ENCODE peak calls at places on chromosomes 4 and X, in six cellular contexts. J, I, W, Y, R and L are unnamed samples.
A peak's percentile ranks its signal among the peaks of the same experiment; 100 is the strongest.

GRCh38 chr4:24598025-24598424 is 13.7 kb upstream of the DHX15 start:
- DNase-seq in J (peak; percentile 58), I (no peak), R (no peak), Y (peak; percentile 60), W (no peak), L (peak; percentile 97)

GRCh38 chr4:139256349-139256748 is 23.7 kb downstream of the MGARP start:
- DNase-seq in Y (no peak), R (no peak), W (no peak), J (no peak), I (no peak), L (no peak)

GRCh38 chr4:8766610-8767009 is 105.0 kb downstream of the HMX1 start:
- DNase-seq in W (no peak), R (no peak), Y (no peak), I (no peak), J (no peak), L (no peak)

GRCh38 chr4:84502333-84502954 is 3.4 kb upstream of the NKX6-1 start:
- DNase-seq in W (no peak), Y (no peak), I (no peak), J (no peak), R (no peak), L (no peak)

GRCh38 chrX:2243913-2244460 is 256.8 kb downstream of the DHRSX start:
- DNase-seq in J (no peak), I (no peak), W (no peak), R (no peak), Y (no peak), L (no peak)

GRCh38 chr4:163790231-163790630 is 295.7 kb downstream of the TMA16 start:
- DNase-seq in J (no peak), Y (no peak), R (no peak), I (no peak), W (no peak), L (no peak)

GRCh38 chrX:120559799-120560198 is 963 bp downstream of the CUL4B start:
- DNase-seq in R (no peak), Y (no peak), W (no peak), I (no peak), J (no peak), L (no peak)

GRCh38 chr4:10461091-10461849 is 4.0 kb upstream of the ZNF518B start:
- DNase-seq in J (no peak), W (peak; percentile 92), I (peak; percentile 86), R (peak; percentile 85), Y (no peak), L (peak; percentile 71)

GRCh38 chrX:101803451-101803850 is 128.4 kb downstream of the ZMAT1 start:
- DNase-seq in R (no peak), Y (no peak), I (no peak), J (no peak), W (no peak), L (no peak)

GRCh38 chr4:23458061-23458460 is 431.8 kb downstream of the PPARGC1A start:
- DNase-seq in Y (no peak), J (no peak), R (no peak), W (no peak), I (no peak), L (no peak)

GRCh38 chr4:54541426-54542118 is 116.2 kb upstream of the KIT start:
- DNase-seq in I (no peak), W (no peak), R (peak; percentile 54), Y (no peak), J (no peak), L (no peak)

GRCh38 chr4:170014359-170015008 is 11.7 kb downstream of the MFAP3L start:
- DNase-seq in J (no peak), Y (no peak), R (no peak), I (no peak), W (peak; percentile 11), L (no peak)

GRCh38 chr4:17055788-17056187 is 157.3 kb upstream of the LDB2 start:
- DNase-seq in Y (no peak), R (no peak), I (no peak), W (no peak), J (no peak), L (no peak)

GRCh38 chrX:78527263-78527662 is 131.9 kb downstream of the RTL3 start:
- DNase-seq in Y (no peak), R (no peak), J (no peak), I (no peak), W (no peak), L (no peak)

GRCh38 chrX:17377047-17377692 is 2.2 kb downstream of the NHS start:
- DNase-seq in I (peak; percentile 48), J (peak; percentile 40), Y (no peak), R (no peak), W (peak; percentile 46), L (no peak)

GRCh38 chr4:93828332-93828829 is at the start of gene ATOH1:
- DNase-seq in R (peak; percentile 13), I (no peak), J (peak; percentile 15), W (peak; percentile 76), Y (no peak), L (peak; percentile 23)

GRCh38 chr4:39365360-39365759 is 802 bp downstream of the RFC1 start:
- DNase-seq in J (no peak), R (no peak), I (no peak), W (no peak), Y (no peak), L (no peak)

GRCh38 chrX:129749069-129749468 is 10.3 kb downstream of the XPNPEP2 start:
- DNase-seq in I (no peak), R (no peak), W (no peak), J (no peak), Y (no peak), L (no peak)

GRCh38 chr4:88211473-88212252 is 53.2 kb upstream of the ABCG2 start:
- DNase-seq in R (peak; percentile 33), I (peak; percentile 68), Y (peak; percentile 52), J (peak; percentile 47), W (peak; percentile 45), L (peak; percentile 64)

GRCh38 chr4:4594531-4594930 is 52.7 kb upstream of the STX18 start:
- DNase-seq in Y (no peak), W (no peak), J (no peak), I (no peak), R (no peak), L (no peak)

GRCh38 chr4:178174756-178175155 is 732.5 kb upstream of the AGA start:
- DNase-seq in Y (no peak), W (no peak), I (no peak), R (no peak), J (no peak), L (no peak)

GRCh38 chr4:75726577-75726976 is 2.2 kb downstream of the USO1 start:
- DNase-seq in I (peak; percentile 22), J (no peak), W (no peak), R (no peak), Y (no peak), L (no peak)

GRCh38 chr4:19429684-19430083 is 822.0 kb upstream of the SLIT2 start:
- DNase-seq in J (no peak), W (no peak), R (no peak), I (no peak), Y (no peak), L (no peak)

GRCh38 chr4:151256134-151256533 is 20.8 kb upstream of the PRSS48 start:
- DNase-seq in I (no peak), Y (peak; percentile 26), R (no peak), W (no peak), J (no peak), L (no peak)

GRCh38 chrX:46179748-46180147 is 365.5 kb downstream of the ZNF674 start:
- DNase-seq in Y (no peak), R (no peak), I (no peak), W (no peak), J (peak; percentile 36), L (no peak)

DNA sequence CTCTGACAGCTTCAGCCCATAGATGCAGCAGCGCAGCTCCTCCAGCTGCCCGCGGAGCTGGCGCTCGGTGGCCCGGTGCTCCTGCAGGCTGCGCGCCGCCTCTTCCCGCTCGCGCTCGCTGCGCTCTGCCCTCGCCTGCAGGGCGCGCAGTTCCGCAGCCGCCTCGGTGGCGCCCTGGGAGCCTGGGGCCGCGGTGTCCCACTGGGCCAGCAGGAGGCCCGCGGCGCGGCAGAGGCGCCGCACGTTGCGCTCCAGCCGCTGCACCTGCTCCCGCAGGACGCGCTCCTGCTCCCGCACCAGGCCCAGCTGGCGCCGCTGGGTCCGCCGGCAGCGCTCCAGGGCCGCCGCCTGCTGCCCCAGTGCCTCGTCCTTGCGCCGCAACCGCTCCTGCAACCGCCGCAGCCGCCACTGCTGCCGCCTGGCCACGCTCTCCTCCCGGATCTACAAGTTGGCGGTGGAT is 10.1 kb downstream of the C4orf50 start:
- DNase-seq in J (no peak), R (peak; percentile 48), Y (no peak), W (no peak), I (peak; percentile 67), L (peak; percentile 70)
- TF ChIP-seq JUND in J (no peak), R (no peak), Y (no peak), W (no peak), I (no peak), L (no peak)

DNA sequence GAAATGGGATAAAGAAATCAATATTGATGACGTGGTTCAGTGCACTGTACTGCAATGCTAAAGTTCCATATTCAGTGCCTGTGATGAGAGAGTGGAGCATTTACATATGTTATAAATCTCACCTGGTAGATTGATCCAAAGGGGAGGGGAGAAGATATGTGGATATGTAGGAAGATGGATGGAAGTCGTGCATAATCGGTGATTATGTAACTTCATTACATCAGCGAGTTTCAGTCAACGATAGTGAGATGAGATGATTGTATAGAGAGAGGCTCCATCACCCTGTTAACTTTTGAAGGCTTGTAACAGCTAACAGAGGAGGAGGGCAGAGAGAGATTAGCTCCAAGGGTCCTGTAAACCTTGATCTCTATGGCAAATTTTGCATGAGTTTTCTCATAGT is 1.8 kb downstream of the IL1RAPL1 start:
- DNase-seq in J (no peak), R (no peak), W (no peak), Y (no peak), I (no peak), L (no peak)
- TF ChIP-seq JUND in J (no peak), R (no peak), W (no peak), Y (no peak), I (no peak), L (no peak)

DNA sequence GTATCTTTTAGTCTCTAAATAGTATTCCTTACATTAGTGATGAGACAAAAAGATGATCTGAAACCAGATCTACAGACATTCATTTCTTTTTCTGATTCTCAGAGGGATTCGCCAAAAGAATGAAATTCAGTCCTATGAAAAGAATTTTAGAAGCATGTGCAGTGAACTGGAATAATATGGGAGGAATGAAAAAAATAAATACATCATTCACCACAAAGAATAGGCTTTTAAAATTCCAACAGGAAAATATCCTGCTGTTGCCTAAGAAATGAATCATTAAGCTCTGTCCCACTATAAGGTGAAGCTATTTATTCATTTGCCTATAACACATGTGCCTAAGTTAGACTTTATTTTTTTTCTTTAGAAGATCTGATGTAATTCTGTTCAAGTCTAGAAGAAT is 165.9 kb downstream of the IL15 start:
- DNase-seq in W (no peak), I (no peak), J (no peak), Y (no peak), R (no peak), L (no peak)
- TF ChIP-seq JUND in W (peak; percentile 20), I (no peak), J (no peak), Y (no peak), R (no peak), L (no peak)

DNA sequence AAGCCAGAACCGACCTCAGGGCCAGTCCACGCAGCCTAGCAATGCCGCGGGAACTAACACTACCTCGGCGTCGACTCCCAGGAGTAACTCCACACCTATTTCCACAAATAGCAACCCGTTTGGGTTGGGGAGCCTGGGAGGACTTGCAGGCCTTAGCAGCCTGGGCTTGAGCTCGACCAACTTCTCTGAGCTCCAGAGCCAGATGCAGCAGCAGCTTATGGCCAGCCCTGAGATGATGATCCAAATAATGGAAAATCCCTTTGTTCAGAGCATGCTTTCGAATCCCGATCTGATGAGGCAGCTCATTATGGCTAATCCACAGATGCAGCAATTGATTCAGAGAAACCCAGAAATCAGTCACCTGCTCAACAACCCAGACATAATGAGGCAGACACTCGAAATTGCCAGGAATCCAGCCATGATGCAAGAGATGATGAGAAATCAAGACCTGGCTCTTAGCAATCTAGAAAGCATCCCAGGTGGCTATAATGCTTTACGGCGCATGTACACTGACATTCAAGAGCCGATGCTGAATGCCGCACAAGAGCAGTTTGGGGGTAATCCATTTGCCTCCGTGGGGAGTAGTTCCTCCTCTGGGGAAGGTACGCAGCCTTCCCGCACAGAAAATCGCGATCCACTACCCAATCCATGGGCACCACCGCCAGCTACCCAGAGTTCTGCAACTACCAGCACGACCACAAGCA is 907 bp downstream of the UBQLN2 start:
- DNase-seq in Y (peak; percentile 2), J (no peak), W (peak; percentile 27), R (peak; percentile 16), I (peak; percentile 37), L (no peak)
- TF ChIP-seq JUND in Y (no peak), J (no peak), W (no peak), R (no peak), I (no peak), L (no peak)